ENCODE peak calls at places on chromosomes 11 and 22, in ten cellular contexts. B is NCI-H2029, J is NCI-H1436, T is AG10803, O is CMK, F is HFFc6, N is astrocyte of the hippocampus, X is anterior cingulate cortex, R is NCI-H774, Y is A549. D is an unnamed sample.

GRCh38 chr11:76579047-76579751 is 91.3 kb downstream of the LRRC32 start:
- DNase-seq in B (no peak), J (no peak), T (no peak), O (no peak), F (no peak), N (no peak), X (no peak), R (no peak), Y (no peak), D (peak)

GRCh38 chr22:30426395-30427353 is 1.1 kb downstream of the MTFP1 start:
- DNase-seq in B (peak), J (peak), T (peak), O (no peak), F (peak), N (peak), X (peak), R (peak), Y (peak), D (peak)

GRCh38 chr11:15072551-15073143 is 746 bp upstream of the CALCB start:
- DNase-seq in B (no peak), J (no peak), T (no peak), O (no peak), F (no peak), N (no peak), X (no peak), R (no peak), Y (no peak), D (no peak)

GRCh38 chr11:123069878-123070821 is 8.2 kb upstream of the HSPA8 start:
- DNase-seq in B (peak), J (no peak), T (no peak), O (no peak), F (no peak), N (no peak), X (no peak), R (no peak), Y (no peak), D (no peak)

GRCh38 chr11:67667490-67668190 is 6.8 kb downstream of the ALDH3B2 start:
- DNase-seq in B (no peak), J (no peak), T (no peak), O (no peak), F (no peak), N (no peak), X (no peak), R (no peak), Y (no peak), D (peak)

GRCh38 chr11:66907751-66908173 is 50.4 kb downstream of the PC start:
- DNase-seq in B (no peak), J (no peak), T (no peak), O (no peak), F (no peak), N (no peak), X (no peak), R (no peak), Y (no peak), D (no peak)

GRCh38 chr11:115920841-115921480 is 416.7 kb upstream of the CADM1 start:
- DNase-seq in B (no peak), J (no peak), T (no peak), O (no peak), F (no peak), N (no peak), X (no peak), R (no peak), Y (no peak), D (no peak)

GRCh38 chr11:108592591-108593213 is 866 bp downstream of the EXPH5 start:
- DNase-seq in B (no peak), J (peak), T (no peak), O (no peak), F (no peak), N (peak), X (peak), R (no peak), Y (no peak), D (peak)

GRCh38 chr22:37433786-37434185 is 6.5 kb upstream of the ELFN2 start:
- DNase-seq in B (no peak), J (no peak), T (no peak), O (no peak), F (no peak), N (peak), X (no peak), R (no peak), Y (no peak), D (no peak)

GRCh38 chr11:112734207-112734606 is 227.0 kb upstream of the NCAM1 start:
- DNase-seq in B (no peak), J (no peak), T (peak), O (no peak), F (no peak), N (peak), X (no peak), R (no peak), Y (no peak), D (no peak)

GRCh38 chr11:128621491-128622136 is 34.3 kb upstream of the ETS1 start:
- DNase-seq in B (no peak), J (no peak), T (peak), O (no peak), F (peak), N (peak), X (no peak), R (no peak), Y (no peak), D (no peak)

GRCh38 chr11:114321621-114322257 is 25.5 kb downstream of the NNMT start:
- DNase-seq in B (no peak), J (no peak), T (peak), O (no peak), F (peak), N (no peak), X (no peak), R (no peak), Y (peak), D (no peak)

GRCh38 chr11:116825434-116825833 is 2.3 kb upstream of the APOA4 start:
- DNase-seq in B (no peak), J (no peak), T (no peak), O (no peak), F (no peak), N (no peak), X (no peak), R (no peak), Y (no peak), D (no peak)

GRCh38 chr11:70473873-70474690 is 75.8 kb downstream of the CTTN start:
- DNase-seq in B (no peak), J (no peak), T (no peak), O (no peak), F (no peak), N (no peak), X (no peak), R (no peak), Y (no peak), D (no peak)

GRCh38 chr11:64261556-64262080 is 10.3 kb downstream of the PLCB3 start:
- DNase-seq in B (no peak), J (no peak), T (no peak), O (no peak), F (no peak), N (no peak), X (no peak), R (no peak), Y (no peak), D (no peak)

GRCh38 chr11:45949992-45950407 is 27.5 kb downstream of the LARGE2 start:
- DNase-seq in B (no peak), J (no peak), T (peak), O (no peak), F (no peak), N (no peak), X (no peak), R (no peak), Y (no peak), D (no peak)

GRCh38 chr11:1810761-1811160 is 24.0 kb upstream of the SYT8 start:
- DNase-seq in B (no peak), J (no peak), T (no peak), O (no peak), F (no peak), N (no peak), X (no peak), R (no peak), Y (no peak), D (no peak)

GRCh38 chr11:82810326-82810725 is 76.7 kb upstream of the FAM181B start:
- DNase-seq in B (no peak), J (no peak), T (no peak), O (no peak), F (no peak), N (no peak), X (no peak), R (no peak), Y (no peak), D (no peak)

GRCh38 chr11:106625566-106625965 is 392.7 kb downstream of the GUCY1A2 start:
- DNase-seq in B (no peak), J (no peak), T (peak), O (no peak), F (no peak), N (peak), X (no peak), R (no peak), Y (no peak), D (no peak)

GRCh38 chr22:26448941-26449340 is 19.9 kb downstream of the ASPHD2 start:
- DNase-seq in B (no peak), J (no peak), T (no peak), O (no peak), F (no peak), N (no peak), X (no peak), R (no peak), Y (no peak), D (no peak)

GRCh38 chr22:17120711-17121234 is 387 bp downstream of the TMEM121B start:
- DNase-seq in B (peak), J (no peak), T (no peak), O (no peak), F (no peak), N (no peak), X (no peak), R (peak), Y (no peak), D (peak)

GRCh38 chr22:31475778-31476177 is 13.9 kb downstream of the EIF4ENIF1 start:
- DNase-seq in B (no peak), J (no peak), T (no peak), O (no peak), F (no peak), N (no peak), X (no peak), R (no peak), Y (no peak), D (no peak)

GRCh38 chr11:102115557-102115956 is 5.3 kb downstream of the YAP1 start:
- DNase-seq in B (no peak), J (no peak), T (peak), O (no peak), F (peak), N (peak), X (no peak), R (no peak), Y (peak), D (peak)

GRCh38 chr11:115333106-115333505 is 171.1 kb downstream of the CADM1 start:
- DNase-seq in B (peak), J (no peak), T (peak), O (no peak), F (no peak), N (peak), X (no peak), R (no peak), Y (no peak), D (no peak)

GRCh38 chr11:6578134-6578533 is 25.3 kb downstream of the RRP8 start:
- DNase-seq in B (no peak), J (no peak), T (no peak), O (no peak), F (no peak), N (no peak), X (no peak), R (no peak), Y (no peak), D (no peak)

GRCh38 chr22:29798318-29798717 is 31.1 kb downstream of the UQCR10 start:
- DNase-seq in B (no peak), J (no peak), T (peak), O (peak), F (no peak), N (no peak), X (no peak), R (no peak), Y (no peak), D (no peak)

GRCh38 chr11:46381046-46381835 is at the start of gene MDK:
- DNase-seq in B (no peak), J (peak), T (no peak), O (no peak), F (no peak), N (peak), X (no peak), R (peak), Y (no peak), D (peak)

GRCh38 chr22:40679249-40679963 is at the start of gene MCHR1:
- DNase-seq in B (no peak), J (no peak), T (no peak), O (no peak), F (no peak), N (peak), X (no peak), R (no peak), Y (no peak), D (no peak)

GRCh38 chr11:112085822-112086421 is 634 bp downstream of the TIMM8B start:
- DNase-seq in B (no peak), J (no peak), T (peak), O (no peak), F (peak), N (peak), X (no peak), R (no peak), Y (peak), D (peak)

GRCh38 chr11:78860720-78861422 is 286.2 kb upstream of the NARS2 start:
- DNase-seq in B (no peak), J (no peak), T (peak), O (peak), F (no peak), N (peak), X (no peak), R (no peak), Y (no peak), D (no peak)

GRCh38 chr11:73206751-73207280 is 11.3 kb upstream of the P2RY2 start:
- DNase-seq in B (no peak), J (no peak), T (no peak), O (no peak), F (no peak), N (no peak), X (no peak), R (no peak), Y (peak), D (peak)

GRCh38 chr11:61919841-61920631 is 2.7 kb upstream of the RAB3IL1 start:
- DNase-seq in B (no peak), J (no peak), T (no peak), O (no peak), F (no peak), N (no peak), X (no peak), R (no peak), Y (peak), D (no peak)

GRCh38 chr11:117600261-117600783 is 196.7 kb downstream of the DSCAML1 start:
- DNase-seq in B (peak), J (peak), T (no peak), O (no peak), F (no peak), N (no peak), X (peak), R (peak), Y (no peak), D (peak)

GRCh38 chr11:64355078-64355940 is 3.7 kb upstream of the RPS6KA4 start:
- DNase-seq in B (peak), J (peak), T (peak), O (peak), F (peak), N (peak), X (peak), R (peak), Y (peak), D (peak)

GRCh38 chr22:49936018-49936972 is 17.9 kb downstream of the CRELD2 start:
- DNase-seq in B (peak), J (peak), T (peak), O (peak), F (peak), N (peak), X (peak), R (peak), Y (peak), D (peak)

GRCh38 chr11:75246673-75247350 is 6.2 kb downstream of the TPBGL start:
- DNase-seq in B (no peak), J (no peak), T (no peak), O (no peak), F (no peak), N (no peak), X (no peak), R (no peak), Y (no peak), D (no peak)